ENCODE peak calls at places on chromosome 9, in five cellular contexts. One of them, this sample, is unnamed.

GRCh38 chr9:134967547-134967930 is 49.8 kb upstream of the FCN1 start:
- DNase-seq in HFF-Myc: no peak
- DNase-seq in AG09309: no peak
- DNase-seq in epithelial cell of esophagus: no peak
- DNase-seq in fibroblast of lung: peak; percentile 7
- DNase-seq in this sample: no peak

GRCh38 chr9:104263942-104264341 is 169.8 kb downstream of the SMC2 start:
- DNase-seq in epithelial cell of esophagus: no peak
- DNase-seq in AG09309: no peak
- DNase-seq in HFF-Myc: no peak
- DNase-seq in fibroblast of lung: no peak
- DNase-seq in this sample: no peak

GRCh38 chr9:120182011-120182410 is 398.0 kb downstream of the CDK5RAP2 start:
- DNase-seq in fibroblast of lung: no peak
- DNase-seq in AG09309: no peak
- DNase-seq in epithelial cell of esophagus: no peak
- DNase-seq in HFF-Myc: no peak
- DNase-seq in this sample: no peak

GRCh38 chr9:127776195-127776918 is 2.1 kb downstream of the SH2D3C start:
- DNase-seq in HFF-Myc: no peak
- DNase-seq in epithelial cell of esophagus: no peak
- DNase-seq in fibroblast of lung: no peak
- DNase-seq in AG09309: no peak
- DNase-seq in this sample: no peak

GRCh38 chr9:1050125-1050895 is at the start of gene DMRT2:
- DNase-seq in fibroblast of lung: peak; percentile 65
- DNase-seq in epithelial cell of esophagus: peak; percentile 97
- DNase-seq in HFF-Myc: peak; percentile 36
- DNase-seq in AG09309: no peak
- DNase-seq in this sample: peak; percentile 10

GRCh38 chr9:126127591-126127990 is 199.0 kb upstream of the MVB12B start:
- DNase-seq in epithelial cell of esophagus: no peak
- DNase-seq in HFF-Myc: no peak
- DNase-seq in fibroblast of lung: no peak
- DNase-seq in AG09309: no peak
- DNase-seq in this sample: no peak

GRCh38 chr9:18208166-18209059 is 265.5 kb upstream of the ADAMTSL1 start:
- DNase-seq in fibroblast of lung: peak; percentile 10
- DNase-seq in epithelial cell of esophagus: peak; percentile 72
- DNase-seq in HFF-Myc: peak; percentile 2
- DNase-seq in AG09309: no peak
- DNase-seq in this sample: no peak

GRCh38 chr9:104984121-104984520 is 56.2 kb upstream of the ABCA1 start:
- DNase-seq in epithelial cell of esophagus: no peak
- DNase-seq in AG09309: no peak
- DNase-seq in fibroblast of lung: no peak
- DNase-seq in HFF-Myc: no peak
- DNase-seq in this sample: no peak

GRCh38 chr9:83188272-83188671 is 125.3 kb upstream of the RASEF start:
- DNase-seq in AG09309: no peak
- DNase-seq in epithelial cell of esophagus: peak; percentile 74
- DNase-seq in fibroblast of lung: no peak
- DNase-seq in HFF-Myc: no peak
- DNase-seq in this sample: no peak

GRCh38 chr9:117546894-117547293 is 132.0 kb upstream of the ASTN2 start:
- DNase-seq in AG09309: no peak
- DNase-seq in fibroblast of lung: no peak
- DNase-seq in HFF-Myc: no peak
- DNase-seq in epithelial cell of esophagus: peak; percentile 0
- DNase-seq in this sample: no peak

GRCh38 chr9:20594521-20594920 is 27.8 kb downstream of the MLLT3 start:
- DNase-seq in epithelial cell of esophagus: no peak
- DNase-seq in HFF-Myc: no peak
- DNase-seq in fibroblast of lung: peak; percentile 37
- DNase-seq in AG09309: no peak
- DNase-seq in this sample: no peak

GRCh38 chr9:73615557-73615956 is 463.9 kb downstream of the ANXA1 start:
- DNase-seq in epithelial cell of esophagus: no peak
- DNase-seq in AG09309: no peak
- DNase-seq in HFF-Myc: no peak
- DNase-seq in fibroblast of lung: no peak
- DNase-seq in this sample: no peak

GRCh38 chr9:124505006-124505900 is 1.9 kb downstream of the NR5A1 start:
- DNase-seq in fibroblast of lung: no peak
- DNase-seq in AG09309: no peak
- DNase-seq in HFF-Myc: no peak
- DNase-seq in epithelial cell of esophagus: no peak
- DNase-seq in this sample: no peak

GRCh38 chr9:26604076-26604662 is 288.4 kb downstream of the CAAP1 start:
- DNase-seq in fibroblast of lung: no peak
- DNase-seq in epithelial cell of esophagus: no peak
- DNase-seq in AG09309: no peak
- DNase-seq in HFF-Myc: no peak
- DNase-seq in this sample: no peak

GRCh38 chr9:95373069-95373681 is 55.7 kb upstream of the FANCC start:
- DNase-seq in epithelial cell of esophagus: no peak
- DNase-seq in fibroblast of lung: no peak
- DNase-seq in AG09309: no peak
- DNase-seq in HFF-Myc: no peak
- DNase-seq in this sample: no peak

DNA sequence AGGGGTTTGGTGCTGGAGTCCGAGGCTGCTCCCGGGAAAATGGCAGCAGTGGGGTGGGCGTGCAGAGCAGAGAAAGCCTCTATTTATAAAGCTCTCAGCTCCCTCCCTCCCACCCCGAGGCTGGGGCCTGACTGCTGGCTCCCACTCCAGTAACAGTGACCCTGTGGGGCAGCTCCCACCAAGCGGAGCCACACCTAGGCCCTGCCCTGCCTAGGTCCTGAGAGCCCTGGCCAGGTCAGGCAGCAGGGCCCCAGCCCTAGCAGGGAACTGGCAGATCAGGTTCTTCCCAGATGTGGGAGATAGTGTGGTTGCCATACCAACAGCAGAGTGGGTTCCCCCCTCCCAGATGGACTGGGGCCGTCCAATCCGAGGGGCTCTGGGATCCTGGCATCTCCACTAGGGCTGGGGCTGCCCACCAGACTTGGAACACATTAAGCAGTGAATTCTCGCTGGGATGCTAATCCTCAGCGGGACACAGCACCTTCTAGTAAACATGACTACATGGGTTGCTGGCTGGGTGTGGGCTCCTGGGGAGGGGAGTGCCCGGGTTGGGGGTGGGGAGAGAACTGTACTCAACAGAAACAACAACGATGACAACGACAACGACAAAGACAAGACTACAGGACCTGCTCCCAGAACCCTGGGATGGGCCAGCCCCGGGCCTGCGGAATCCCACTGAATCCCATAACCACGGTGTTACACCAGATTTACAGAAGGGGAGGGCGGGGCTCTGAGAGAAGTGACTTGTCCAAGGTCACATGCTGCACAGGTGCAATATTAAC is 1.5 kb downstream of the SH3GLB2 start:
- DNase-seq in HFF-Myc: no peak
- DNase-seq in epithelial cell of esophagus: peak; percentile 46
- DNase-seq in AG09309: no peak
- DNase-seq in fibroblast of lung: peak; percentile 20
- DNase-seq in this sample: peak; percentile 41
- TF ChIP-seq CTCF in HFF-Myc: no peak
- TF ChIP-seq CTCF in epithelial cell of esophagus: no peak
- TF ChIP-seq CTCF in AG09309: no peak
- TF ChIP-seq CTCF in fibroblast of lung: no peak
- TF ChIP-seq CTCF in this sample: no peak

GRCh38 chr9:136581614-136582447 is 36.0 kb upstream of the NOTCH1 start:
- DNase-seq in fibroblast of lung: no peak
- DNase-seq in HFF-Myc: no peak
- DNase-seq in epithelial cell of esophagus: no peak
- DNase-seq in AG09309: no peak
- DNase-seq in this sample: no peak

GRCh38 chr9:136577941-136578619 is 32.2 kb upstream of the NOTCH1 start:
- DNase-seq in fibroblast of lung: no peak
- DNase-seq in AG09309: no peak
- DNase-seq in epithelial cell of esophagus: no peak
- DNase-seq in HFF-Myc: no peak
- DNase-seq in this sample: peak; percentile 37

GRCh38 chr9:136578620-136578914 is 32.7 kb upstream of the NOTCH1 start:
- DNase-seq in epithelial cell of esophagus: no peak
- DNase-seq in AG09309: no peak
- DNase-seq in fibroblast of lung: no peak
- DNase-seq in HFF-Myc: no peak
- DNase-seq in this sample: no peak

GRCh38 chr9:136576269-136576626 is 30.4 kb upstream of the NOTCH1 start:
- DNase-seq in fibroblast of lung: peak; percentile 36
- DNase-seq in HFF-Myc: no peak
- DNase-seq in epithelial cell of esophagus: peak; percentile 81
- DNase-seq in AG09309: no peak
- DNase-seq in this sample: no peak

DNA sequence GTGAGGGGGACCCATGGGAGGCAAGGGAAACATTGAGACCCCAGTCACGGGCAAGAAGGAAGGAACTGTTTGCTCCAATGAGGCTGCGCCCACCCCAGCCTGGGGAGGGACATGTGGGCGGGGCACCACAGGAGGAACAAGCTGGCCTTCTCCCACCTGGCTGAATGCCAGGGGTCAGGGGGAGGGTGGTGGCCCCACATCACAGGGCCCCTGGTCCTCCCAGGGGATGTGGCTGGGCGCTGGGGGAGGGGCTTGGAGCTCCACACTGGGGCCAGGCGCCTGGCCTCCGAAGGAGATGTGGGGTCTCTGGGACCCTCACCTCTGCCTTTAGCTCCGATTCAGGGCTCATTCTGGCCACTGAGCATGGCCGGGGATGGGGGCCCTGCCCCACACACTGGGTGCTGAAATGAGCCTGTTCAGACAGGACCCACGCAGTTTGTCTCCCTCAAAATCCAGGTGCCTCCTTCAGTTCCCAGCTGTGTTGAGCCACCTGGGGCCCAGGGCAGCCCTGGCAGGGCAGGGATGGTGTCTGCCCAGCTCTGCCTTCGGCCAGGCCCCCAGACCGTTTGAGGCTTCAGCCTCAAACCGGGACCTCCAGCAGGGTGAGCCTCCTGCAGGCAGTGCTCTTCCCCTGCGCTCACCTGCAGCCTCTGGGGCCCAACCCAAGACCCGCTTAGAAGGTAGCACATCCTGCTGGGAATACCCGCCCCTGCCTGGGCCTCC is 33.2 kb upstream of the NOTCH1 start:
- DNase-seq in fibroblast of lung: no peak
- DNase-seq in AG09309: no peak
- DNase-seq in epithelial cell of esophagus: no peak
- DNase-seq in HFF-Myc: no peak
- DNase-seq in this sample: no peak
- H3K4me3 ChIP-seq in fibroblast of lung: no peak overlapping the region
- H3K4me3 ChIP-seq in AG09309: no peak overlapping the region
- H3K4me3 ChIP-seq in epithelial cell of esophagus: no peak overlapping the region
- H3K4me3 ChIP-seq in HFF-Myc: no peak overlapping the region
- H3K4me3 ChIP-seq in this sample: no peak overlapping the region

GRCh38 chr9:133939386-133939785 is 52.7 kb downstream of the VAV2 start:
- DNase-seq in fibroblast of lung: no peak
- DNase-seq in HFF-Myc: no peak
- DNase-seq in AG09309: no peak
- DNase-seq in epithelial cell of esophagus: no peak
- DNase-seq in this sample: no peak

GRCh38 chr9:133938086-133938485 is 54.0 kb downstream of the VAV2 start:
- DNase-seq in HFF-Myc: no peak
- DNase-seq in fibroblast of lung: no peak
- DNase-seq in AG09309: no peak
- DNase-seq in epithelial cell of esophagus: no peak
- DNase-seq in this sample: no peak

GRCh38 chr9:133937120-133937519 is 55.0 kb downstream of the VAV2 start:
- DNase-seq in AG09309: no peak
- DNase-seq in HFF-Myc: no peak
- DNase-seq in epithelial cell of esophagus: no peak
- DNase-seq in fibroblast of lung: peak; percentile 57
- DNase-seq in this sample: no peak

GRCh38 chr9:133939845-133940244 is 52.3 kb downstream of the VAV2 start:
- DNase-seq in epithelial cell of esophagus: no peak
- DNase-seq in fibroblast of lung: no peak
- DNase-seq in AG09309: no peak
- DNase-seq in HFF-Myc: no peak
- DNase-seq in this sample: no peak

GRCh38 chr9:133938670-133939258 is 53.4 kb downstream of the VAV2 start:
- DNase-seq in fibroblast of lung: no peak
- DNase-seq in epithelial cell of esophagus: no peak
- DNase-seq in HFF-Myc: no peak
- DNase-seq in AG09309: no peak
- DNase-seq in this sample: no peak
- TF ChIP-seq CTCF in fibroblast of lung: no peak
- TF ChIP-seq CTCF in epithelial cell of esophagus: no peak
- TF ChIP-seq CTCF in HFF-Myc: no peak
- TF ChIP-seq CTCF in AG09309: no peak
- TF ChIP-seq CTCF in this sample: no peak

GRCh38 chr9:98333703-98334582 is 78.5 kb upstream of the TBC1D2 start:
- DNase-seq in HFF-Myc: peak; percentile 29
- DNase-seq in epithelial cell of esophagus: peak; percentile 84
- DNase-seq in fibroblast of lung: peak; percentile 81
- DNase-seq in AG09309: no peak
- DNase-seq in this sample: no peak
- H3K4me3 ChIP-seq in HFF-Myc: no peak overlapping the region
- H3K4me3 ChIP-seq in epithelial cell of esophagus: no peak overlapping the region
- H3K4me3 ChIP-seq in fibroblast of lung: no peak overlapping the region
- H3K4me3 ChIP-seq in AG09309: no peak overlapping the region
- H3K4me3 ChIP-seq in this sample: no peak overlapping the region

DNA sequence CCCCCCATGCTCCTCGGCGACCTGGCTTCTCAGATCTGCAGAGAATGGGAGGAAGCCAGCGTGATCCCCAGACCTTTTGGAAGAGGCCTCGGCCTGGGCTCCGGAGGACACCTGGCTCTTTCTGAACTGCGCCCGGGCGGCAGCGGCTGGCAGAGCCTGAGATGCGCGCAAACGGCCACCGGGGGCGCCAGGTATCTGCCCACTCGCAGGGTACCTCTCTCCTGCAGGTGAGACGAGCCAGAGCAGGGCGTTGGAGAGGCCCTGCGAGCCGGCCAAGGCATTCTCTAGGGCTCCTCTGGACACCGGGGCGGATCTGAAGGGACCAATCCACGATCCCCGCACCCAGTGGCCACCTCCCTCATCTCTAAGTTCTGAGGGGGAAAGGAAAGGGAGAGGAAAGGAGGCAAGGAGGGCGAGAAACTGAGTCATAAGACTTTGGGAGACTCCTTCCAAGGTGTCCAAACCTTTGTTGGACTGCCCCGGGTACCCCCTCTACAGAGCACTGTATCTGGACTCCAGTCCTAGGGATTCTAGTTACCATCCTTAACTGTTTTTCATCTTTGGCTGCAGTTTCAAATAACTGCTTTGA is 55.0 kb upstream of the SLC46A2 start:
- DNase-seq in fibroblast of lung: no peak
- DNase-seq in AG09309: no peak
- DNase-seq in HFF-Myc: no peak
- DNase-seq in epithelial cell of esophagus: no peak
- DNase-seq in this sample: no peak
- TF ChIP-seq CTCF in fibroblast of lung: no peak
- TF ChIP-seq CTCF in AG09309: no peak
- TF ChIP-seq CTCF in HFF-Myc: peak; percentile 34
- TF ChIP-seq CTCF in epithelial cell of esophagus: peak; percentile 3
- TF ChIP-seq CTCF in this sample: peak; percentile 11

GRCh38 chr9:109433476-109433875 is 64.6 kb downstream of the PTPN3 start:
- DNase-seq in fibroblast of lung: no peak
- DNase-seq in HFF-Myc: no peak
- DNase-seq in epithelial cell of esophagus: no peak
- DNase-seq in AG09309: no peak
- DNase-seq in this sample: no peak
- H3K4me3 ChIP-seq in fibroblast of lung: no peak overlapping the region
- H3K4me3 ChIP-seq in HFF-Myc: no peak overlapping the region
- H3K4me3 ChIP-seq in epithelial cell of esophagus: no peak overlapping the region
- H3K4me3 ChIP-seq in AG09309: no peak overlapping the region
- H3K4me3 ChIP-seq in this sample: no peak overlapping the region